ENCODE peak calls at places on chromosomes 11 and 22, in five cellular contexts. One of them, this sample, is unnamed.

GRCh38 chr11:803770-804598 is 1.0 kb downstream of the PIDD1 start:
- DNase-seq in cardiac fibroblast: no peak
- DNase-seq in T-cell: no peak
- DNase-seq in activated CD8-positive, alpha-beta T cell treated with anti-CD3 and anti-CD28 coated beads for 36 hours: no peak
- DNase-seq in GOT3: no peak
- DNase-seq in this sample: no peak

GRCh38 chr11:30333405-30333804 is 10.5 kb downstream of the ARL14EP start:
- DNase-seq in T-cell: no peak
- DNase-seq in activated CD8-positive, alpha-beta T cell treated with anti-CD3 and anti-CD28 coated beads for 36 hours: no peak
- DNase-seq in cardiac fibroblast: peak
- DNase-seq in GOT3: no peak
- DNase-seq in this sample: no peak

GRCh38 chr22:25062378-25063095 is 110.0 kb downstream of the KIAA1671 start:
- DNase-seq in cardiac fibroblast: no peak
- DNase-seq in GOT3: no peak
- DNase-seq in T-cell: peak
- DNase-seq in activated CD8-positive, alpha-beta T cell treated with anti-CD3 and anti-CD28 coated beads for 36 hours: peak
- DNase-seq in this sample: no peak

GRCh38 chr11:8910662-8911039 is 338 bp upstream of the AKIP1 start:
- DNase-seq in cardiac fibroblast: no peak
- DNase-seq in GOT3: no peak
- DNase-seq in T-cell: no peak
- DNase-seq in activated CD8-positive, alpha-beta T cell treated with anti-CD3 and anti-CD28 coated beads for 36 hours: no peak
- DNase-seq in this sample: no peak

GRCh38 chr11:119471329-119471728 is 48.4 kb upstream of the THY1 start:
- DNase-seq in T-cell: no peak
- DNase-seq in GOT3: no peak
- DNase-seq in activated CD8-positive, alpha-beta T cell treated with anti-CD3 and anti-CD28 coated beads for 36 hours: no peak
- DNase-seq in cardiac fibroblast: no peak
- DNase-seq in this sample: no peak

GRCh38 chr11:125945797-125946520 is at the start of gene VSIG10L2:
- DNase-seq in T-cell: no peak
- DNase-seq in activated CD8-positive, alpha-beta T cell treated with anti-CD3 and anti-CD28 coated beads for 36 hours: no peak
- DNase-seq in cardiac fibroblast: no peak
- DNase-seq in GOT3: no peak
- DNase-seq in this sample: no peak

GRCh38 chr11:64674774-64675173 is 48.2 kb downstream of the NRXN2 start:
- DNase-seq in cardiac fibroblast: no peak
- DNase-seq in GOT3: no peak
- DNase-seq in T-cell: no peak
- DNase-seq in activated CD8-positive, alpha-beta T cell treated with anti-CD3 and anti-CD28 coated beads for 36 hours: no peak
- DNase-seq in this sample: no peak

GRCh38 chr11:20360650-20361049 is 2.9 kb upstream of the HTATIP2 start:
- DNase-seq in cardiac fibroblast: peak
- DNase-seq in GOT3: no peak
- DNase-seq in T-cell: no peak
- DNase-seq in activated CD8-positive, alpha-beta T cell treated with anti-CD3 and anti-CD28 coated beads for 36 hours: peak
- DNase-seq in this sample: no peak

GRCh38 chr11:26286472-26287066 is 45.4 kb upstream of the ANO3 start:
- DNase-seq in T-cell: no peak
- DNase-seq in activated CD8-positive, alpha-beta T cell treated with anti-CD3 and anti-CD28 coated beads for 36 hours: no peak
- DNase-seq in GOT3: no peak
- DNase-seq in cardiac fibroblast: peak
- DNase-seq in this sample: no peak

GRCh38 chr11:69497221-69497787 is 15.8 kb downstream of the LINC01488 start:
- DNase-seq in cardiac fibroblast: peak
- DNase-seq in GOT3: peak
- DNase-seq in T-cell: no peak
- DNase-seq in activated CD8-positive, alpha-beta T cell treated with anti-CD3 and anti-CD28 coated beads for 36 hours: no peak
- DNase-seq in this sample: no peak

GRCh38 chr11:100930185-100930778 is 199.3 kb downstream of the PGR start:
- DNase-seq in GOT3: no peak
- DNase-seq in T-cell: no peak
- DNase-seq in cardiac fibroblast: peak
- DNase-seq in activated CD8-positive, alpha-beta T cell treated with anti-CD3 and anti-CD28 coated beads for 36 hours: no peak
- DNase-seq in this sample: peak

GRCh38 chr11:46389450-46390330 is 1.9 kb downstream of the CHRM4 start:
- DNase-seq in activated CD8-positive, alpha-beta T cell treated with anti-CD3 and anti-CD28 coated beads for 36 hours: peak
- DNase-seq in cardiac fibroblast: peak
- DNase-seq in GOT3: peak
- DNase-seq in T-cell: no peak
- DNase-seq in this sample: peak

GRCh38 chr11:114089748-114090147 is 30.2 kb downstream of the ZBTB16 start:
- DNase-seq in cardiac fibroblast: no peak
- DNase-seq in GOT3: no peak
- DNase-seq in T-cell: no peak
- DNase-seq in activated CD8-positive, alpha-beta T cell treated with anti-CD3 and anti-CD28 coated beads for 36 hours: no peak
- DNase-seq in this sample: no peak

GRCh38 chr22:40024201-40025061 is 29.7 kb downstream of the FAM83F start:
- DNase-seq in activated CD8-positive, alpha-beta T cell treated with anti-CD3 and anti-CD28 coated beads for 36 hours: peak
- DNase-seq in GOT3: no peak
- DNase-seq in T-cell: peak
- DNase-seq in cardiac fibroblast: peak
- DNase-seq in this sample: no peak

GRCh38 chr11:11409916-11410315 is 56.9 kb upstream of the CSNK2A3 start:
- DNase-seq in GOT3: no peak
- DNase-seq in cardiac fibroblast: no peak
- DNase-seq in T-cell: no peak
- DNase-seq in activated CD8-positive, alpha-beta T cell treated with anti-CD3 and anti-CD28 coated beads for 36 hours: no peak
- DNase-seq in this sample: no peak

GRCh38 chr11:44351898-44352498 is 42.1 kb upstream of the ALX4 start:
- DNase-seq in cardiac fibroblast: no peak
- DNase-seq in activated CD8-positive, alpha-beta T cell treated with anti-CD3 and anti-CD28 coated beads for 36 hours: no peak
- DNase-seq in GOT3: no peak
- DNase-seq in T-cell: no peak
- DNase-seq in this sample: no peak

GRCh38 chr11:79371724-79372123 is 69.1 kb downstream of the TENM4 start:
- DNase-seq in T-cell: no peak
- DNase-seq in cardiac fibroblast: no peak
- DNase-seq in GOT3: no peak
- DNase-seq in activated CD8-positive, alpha-beta T cell treated with anti-CD3 and anti-CD28 coated beads for 36 hours: no peak
- DNase-seq in this sample: no peak

This sample was measured in D721Med.